ENCODE peak calls at places on chromosomes 7 and 10, in six cellular contexts. P is GM12892, O is testis, U is esophagus muscularis mucosa, Q is H1, K is HepG2. I is an unnamed sample.

GRCh38 chr10:3729397-3729796 is 55.6 kb downstream of the KLF6 start:
- DNase-seq in P (no peak), O (no peak), U (no peak), Q (no peak), K (no peak), I (no peak)

GRCh38 chr10:60896715-60897114 is 47.3 kb downstream of the RHOBTB1 start:
- DNase-seq in P (no peak), O (no peak), U (no peak), Q (no peak), K (no peak), I (no peak)

GRCh38 chr7:106418526-106418925 is 133.7 kb upstream of the NAMPT start:
- DNase-seq in P (no peak), O (no peak), U (no peak), Q (no peak), K (no peak), I (no peak)

GRCh38 chr7:37448057-37448636 is 517 bp downstream of the ELMO1 start:
- DNase-seq in P (peak), O (peak), U (no peak), Q (no peak), K (no peak), I (no peak)

GRCh38 chr10:72637398-72637857 is 11.5 kb upstream of the MICU1 start:
- DNase-seq in P (peak), O (peak), U (no peak), Q (no peak), K (peak), I (peak)

GRCh38 chr7:19587291-19587690 is 121.5 kb downstream of the POLR1F start:
- DNase-seq in P (no peak), O (no peak), U (no peak), Q (peak), K (no peak), I (no peak)

GRCh38 chr7:78220754-78221153 is 422.2 kb downstream of the PHTF2 start:
- DNase-seq in P (no peak), O (no peak), U (no peak), Q (no peak), K (no peak), I (no peak)

GRCh38 chr7:40469481-40469880 is 334.7 kb downstream of the SUGCT start:
- DNase-seq in P (no peak), O (no peak), U (no peak), Q (no peak), K (no peak), I (no peak)

GRCh38 chr10:125783957-125784356 is 8.3 kb upstream of the MMP21 start:
- DNase-seq in P (no peak), O (no peak), U (no peak), Q (no peak), K (no peak), I (no peak)

GRCh38 chr10:45246522-45246921 is 68.9 kb downstream of the OR13A1 start:
- DNase-seq in P (no peak), O (no peak), U (no peak), Q (no peak), K (no peak), I (no peak)

GRCh38 chr10:8725343-8725742 is 670.9 kb downstream of the GATA3 start:
- DNase-seq in P (no peak), O (no peak), U (no peak), Q (no peak), K (no peak), I (no peak)

GRCh38 chr10:132106431-132106830 is 40.7 kb downstream of the JAKMIP3 start:
- DNase-seq in P (no peak), O (peak), U (no peak), Q (no peak), K (no peak), I (no peak)

GRCh38 chr10:60646966-60647796 is 131.1 kb upstream of the CDK1 start:
- DNase-seq in P (no peak), O (peak), U (no peak), Q (no peak), K (peak), I (peak)

GRCh38 chr7:1425292-1426136 is 33.8 kb downstream of the MICALL2 start:
- DNase-seq in P (no peak), O (peak), U (no peak), Q (no peak), K (peak), I (no peak)

GRCh38 chr10:112985701-112986510 is 35.9 kb downstream of the TCF7L2 start:
- DNase-seq in P (no peak), O (no peak), U (no peak), Q (no peak), K (no peak), I (no peak)

GRCh38 chr10:98411768-98412167 is 3.2 kb downstream of the PYROXD2 start:
- DNase-seq in P (no peak), O (no peak), U (no peak), Q (no peak), K (no peak), I (no peak)

GRCh38 chr7:123635551-123636359 is 19.9 kb upstream of the LMOD2 start:
- DNase-seq in P (no peak), O (no peak), U (no peak), Q (no peak), K (peak), I (peak)

GRCh38 chr7:98165827-98166667 is 45.2 kb upstream of the BHLHA15 start:
- DNase-seq in P (peak), O (peak), U (no peak), Q (peak), K (peak), I (peak)

GRCh38 chr10:70498970-70499828 is 20.6 kb downstream of the PALD1 start:
- DNase-seq in P (no peak), O (no peak), U (no peak), Q (no peak), K (no peak), I (no peak)

GRCh38 chr10:129033790-129034272 is 433.2 kb upstream of the MGMT start:
- DNase-seq in P (no peak), O (no peak), U (peak), Q (no peak), K (no peak), I (peak)

GRCh38 chr7:22601812-22602568 is 102.0 kb upstream of the STEAP1B start:
- DNase-seq in P (no peak), O (no peak), U (no peak), Q (no peak), K (no peak), I (no peak)

GRCh38 chr10:96585726-96586418 is 940 bp downstream of the TM9SF3 start:
- DNase-seq in P (no peak), O (no peak), U (no peak), Q (no peak), K (no peak), I (peak)
- TF ChIP-seq POLR2A in P (no peak), O (no peak), U (no peak), Q (no peak), K (no peak), I (no peak)

GRCh38 chr10:101032637-101033201 is 1.7 kb downstream of the SFXN3 start:
- DNase-seq in P (no peak), O (no peak), U (peak), Q (no peak), K (peak), I (peak)
- TF ChIP-seq POLR2A in P (no peak), O (no peak), U (no peak), Q (no peak), K (no peak), I (peak)

GRCh38 chr7:24108906-24109376 is 175.0 kb upstream of the NPY start:
- DNase-seq in P (no peak), O (no peak), U (no peak), Q (no peak), K (peak), I (no peak)
- TF ChIP-seq POLR2A in P (no peak), O (no peak), U (no peak), Q (no peak), K (no peak), I (no peak)

GRCh38 chr7:151057989-151058765 is 480 bp upstream of the CDK5 start:
- DNase-seq in P (peak), O (peak), U (peak), Q (peak), K (peak), I (peak)
- TF ChIP-seq POLR2A in P (peak), O (peak), U (peak), Q (peak), K (no peak), I (peak)

I was measured in erythroblast.